ENCODE peak calls at places on chromosomes 11 and 22, in eight cellular contexts. T is IMR-90, R is HFFc6, U is upper lobe of right lung, Q is A549, C is GM06990, V is GM20000, J is esophagus squamous epithelium. K is an unnamed sample.

GRCh38 chr11:94650756-94651155 is 83.6 kb downstream of the PIWIL4 start:
- DNase-seq in T (peak), R (peak), U (peak), Q (no peak), C (no peak), V (no peak), J (no peak), K (no peak)

GRCh38 chr22:22684605-22685561 is 40.5 kb downstream of the GGTLC2 start:
- DNase-seq in T (peak), R (peak), U (no peak), Q (no peak), C (no peak), V (peak), J (no peak), K (no peak)

GRCh38 chr11:64216879-64217278 is 9.1 kb downstream of the TRPT1 start:
- DNase-seq in T (no peak), R (no peak), U (no peak), Q (no peak), C (no peak), V (no peak), J (no peak), K (no peak)

GRCh38 chr11:12683857-12684256 is 9.6 kb downstream of the TEAD1 start:
- DNase-seq in T (no peak), R (peak), U (no peak), Q (no peak), C (no peak), V (no peak), J (no peak), K (no peak)

GRCh38 chr11:65445604-65446445 is 23.2 kb downstream of the NEAT1 start:
- DNase-seq in T (peak), R (peak), U (no peak), Q (no peak), C (peak), V (no peak), J (no peak), K (no peak)

GRCh38 chr11:995752-996420 is 40.6 kb downstream of the MUC6 start:
- DNase-seq in T (no peak), R (no peak), U (no peak), Q (no peak), C (peak), V (peak), J (no peak), K (no peak)

GRCh38 chr11:61534901-61535839 is 26.6 kb downstream of the LRRC10B start:
- DNase-seq in T (no peak), R (no peak), U (no peak), Q (no peak), C (no peak), V (no peak), J (no peak), K (no peak)

GRCh38 chr11:87141980-87142514 is 104.3 kb downstream of the TMEM135 start:
- DNase-seq in T (no peak), R (no peak), U (no peak), Q (no peak), C (no peak), V (no peak), J (no peak), K (no peak)

GRCh38 chr11:128342511-128343133 is 244.7 kb downstream of the ETS1 start:
- DNase-seq in T (peak), R (no peak), U (peak), Q (peak), C (peak), V (peak), J (no peak), K (no peak)

GRCh38 chr11:121575250-121575962 is 122.6 kb upstream of the SORL1-AS1 start:
- DNase-seq in T (peak), R (no peak), U (peak), Q (no peak), C (peak), V (no peak), J (no peak), K (no peak)

GRCh38 chr11:65417702-65418430 is 4.7 kb upstream of the NEAT1 start:
- DNase-seq in T (peak), R (no peak), U (peak), Q (no peak), C (peak), V (peak), J (no peak), K (peak)

GRCh38 chr11:74321487-74322188 is 10.2 kb upstream of the P4HA3 start:
- DNase-seq in T (peak), R (no peak), U (no peak), Q (no peak), C (no peak), V (peak), J (no peak), K (no peak)
- TF ChIP-seq CTCF in T (peak), R (peak), U (peak), Q (peak), C (peak), V (peak), J (peak), K (peak)

DNA sequence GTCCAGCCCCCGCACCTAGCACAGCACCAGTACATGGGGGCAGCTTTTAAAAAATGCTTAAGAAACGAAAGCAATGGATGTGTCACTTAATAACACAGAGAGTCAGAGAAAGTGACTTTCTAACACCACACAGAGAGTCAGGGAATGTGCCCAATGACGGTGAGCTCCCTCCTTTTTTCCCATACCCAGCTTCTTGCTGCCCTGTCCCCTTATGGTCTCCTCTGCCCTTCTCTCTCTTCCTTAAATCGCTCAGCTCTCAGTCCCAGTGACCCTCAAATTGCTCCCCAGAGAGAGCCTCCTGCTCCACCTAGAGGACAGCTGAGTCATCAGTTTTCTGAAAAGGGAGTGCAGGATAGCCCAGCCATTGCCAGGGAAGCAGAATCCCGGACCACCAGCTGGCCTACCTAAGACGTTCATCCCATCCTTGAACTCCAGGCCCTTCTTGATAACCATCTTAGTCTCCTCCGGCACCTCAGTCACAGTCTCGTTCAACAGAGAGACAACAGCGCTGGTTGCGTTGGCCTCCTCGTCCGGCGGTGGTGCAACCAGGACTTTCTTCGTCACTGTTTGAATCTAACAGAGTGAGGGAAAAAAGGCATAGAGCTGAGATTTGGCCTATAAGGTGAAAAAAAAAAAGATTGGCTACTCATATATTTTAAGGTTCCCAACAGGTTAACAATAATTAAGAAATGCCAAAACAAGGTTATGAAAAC is 113.5 kb downstream of the SLC1A2 start:
- DNase-seq in T (peak), R (peak), U (no peak), Q (peak), C (no peak), V (peak), J (no peak), K (no peak)
- TF ChIP-seq CTCF in T (peak), R (peak), U (peak), Q (peak), C (peak), V (peak), J (peak), K (peak)

GRCh38 chr11:44775366-44776356 is 48.9 kb downstream of the TSPAN18 start:
- DNase-seq in T (peak), R (peak), U (no peak), Q (peak), C (no peak), V (peak), J (no peak), K (peak)

GRCh38 chr11:44773351-44773965 is 46.7 kb downstream of the TSPAN18 start:
- DNase-seq in T (peak), R (no peak), U (no peak), Q (no peak), C (no peak), V (no peak), J (no peak), K (no peak)

GRCh38 chr11:44771252-44771734 is 44.5 kb downstream of the TSPAN18 start:
- DNase-seq in T (no peak), R (no peak), U (no peak), Q (no peak), C (no peak), V (no peak), J (no peak), K (no peak)

GRCh38 chr11:44774736-44775135 is 48.0 kb downstream of the TSPAN18 start:
- DNase-seq in T (no peak), R (no peak), U (no peak), Q (no peak), C (no peak), V (no peak), J (no peak), K (no peak)

GRCh38 chr11:44774131-44774530 is 47.4 kb downstream of the TSPAN18 start:
- DNase-seq in T (no peak), R (no peak), U (no peak), Q (no peak), C (no peak), V (no peak), J (no peak), K (no peak)
- TF ChIP-seq CTCF in T (no peak), R (no peak), U (no peak), Q (no peak), C (no peak), V (no peak), J (no peak), K (no peak)

DNA sequence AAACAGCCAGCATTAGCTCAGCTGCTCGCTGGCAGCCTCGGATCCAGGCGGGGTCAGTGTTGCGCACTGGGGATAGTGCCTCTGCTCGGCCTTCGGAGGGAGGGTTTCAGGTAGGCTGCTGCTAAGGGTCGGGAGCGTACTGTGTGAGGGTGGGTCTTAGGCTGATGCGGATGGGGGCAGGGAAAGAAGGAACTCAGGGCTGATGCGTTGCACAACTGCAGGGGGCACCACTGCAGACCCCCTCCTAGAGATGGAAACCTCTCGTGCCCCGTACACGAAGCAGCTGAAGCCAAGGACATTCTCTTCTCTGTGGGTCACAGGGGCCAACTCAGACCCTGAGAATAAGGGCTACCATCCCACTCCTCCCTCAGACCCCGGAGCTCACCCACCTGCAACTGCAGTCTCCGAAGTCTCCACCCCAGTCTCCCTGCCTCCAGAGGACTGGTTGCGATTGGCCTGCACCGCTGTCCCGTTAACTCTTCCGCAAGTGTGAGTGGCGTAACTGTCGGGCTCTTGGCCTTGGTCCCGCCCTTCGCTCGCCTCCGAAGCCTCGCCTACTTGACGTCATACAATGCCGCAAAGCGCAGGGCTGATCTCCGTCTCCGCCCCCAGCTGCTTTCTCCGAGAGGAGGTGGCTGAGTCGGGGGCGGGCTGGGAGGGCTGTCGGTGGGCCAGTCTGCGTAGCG is at the start of gene KBTBD3:
- DNase-seq in T (peak), R (peak), U (peak), Q (peak), C (peak), V (peak), J (peak), K (peak)
- TF ChIP-seq CTCF in T (no peak), R (peak), U (peak), Q (peak), C (peak), V (peak), J (no peak), K (peak)

GRCh38 chr11:115990004-115990447 is 485.8 kb upstream of the CADM1 start:
- DNase-seq in T (no peak), R (no peak), U (peak), Q (no peak), C (peak), V (peak), J (no peak), K (no peak)
- TF ChIP-seq CTCF in T (peak), R (peak), U (peak), Q (no peak), C (peak), V (peak), J (peak), K (peak)

DNA sequence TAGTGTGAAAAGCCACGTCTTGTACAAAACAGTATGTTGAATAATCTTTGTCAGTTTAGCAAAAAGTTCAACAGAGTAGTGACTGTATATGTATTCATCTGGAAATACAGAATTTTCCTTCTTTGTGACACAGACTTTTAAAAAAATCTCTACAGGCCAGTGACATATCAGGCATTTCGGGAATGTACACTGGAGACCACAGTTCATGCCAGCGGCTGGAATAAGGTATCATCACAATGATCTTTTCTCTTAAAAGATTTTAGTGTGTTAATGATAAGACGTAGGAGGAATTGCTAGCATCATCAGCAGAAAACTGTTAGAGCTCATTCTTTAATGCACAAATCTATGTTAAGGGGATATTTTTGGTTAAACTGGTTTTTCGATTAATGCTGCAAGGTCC is 57.4 kb downstream of the BCL2L13 start:
- DNase-seq in T (no peak), R (no peak), U (no peak), Q (no peak), C (no peak), V (no peak), J (no peak), K (no peak)
- TF ChIP-seq CTCF in T (no peak), R (no peak), U (no peak), Q (no peak), C (no peak), V (no peak), J (no peak), K (no peak)

DNA sequence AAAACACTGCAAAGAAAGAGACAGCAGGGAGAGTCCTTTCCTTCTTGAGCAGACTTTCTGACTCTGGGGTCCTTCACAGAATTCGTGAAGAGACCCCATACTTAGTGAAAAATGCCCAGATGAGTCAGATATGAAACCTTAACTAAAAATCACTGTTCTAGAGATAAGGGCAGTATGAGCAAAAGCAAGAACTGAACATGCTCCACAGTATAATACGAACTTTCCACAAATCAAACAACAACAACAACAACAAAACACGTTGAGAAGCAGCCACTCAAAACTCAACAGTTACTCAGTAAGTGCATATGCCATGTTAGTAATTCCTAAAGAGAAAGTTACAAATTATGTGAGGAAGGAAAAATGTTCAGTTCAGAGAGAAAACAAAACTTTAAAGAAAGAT is 44.3 kb downstream of the PITPNB start:
- DNase-seq in T (no peak), R (no peak), U (no peak), Q (no peak), C (no peak), V (no peak), J (no peak), K (no peak)
- TF ChIP-seq CTCF in T (no peak), R (no peak), U (no peak), Q (no peak), C (no peak), V (no peak), J (no peak), K (no peak)

GRCh38 chr22:37973271-37974170 is 10.8 kb downstream of the SOX10 start:
- DNase-seq in T (no peak), R (no peak), U (no peak), Q (no peak), C (no peak), V (no peak), J (no peak), K (no peak)

GRCh38 chr22:37968452-37969251 is 15.2 kb downstream of the POLR2F start:
- DNase-seq in T (no peak), R (no peak), U (no peak), Q (no peak), C (no peak), V (no peak), J (no peak), K (no peak)

GRCh38 chr22:37972527-37972926 is 11.8 kb downstream of the SOX10 start:
- DNase-seq in T (no peak), R (no peak), U (no peak), Q (no peak), C (no peak), V (no peak), J (no peak), K (no peak)

GRCh38 chr22:37971475-37972434 is 12.6 kb downstream of the SOX10 start:
- DNase-seq in T (no peak), R (no peak), U (no peak), Q (no peak), C (no peak), V (no peak), J (no peak), K (no peak)

DNA sequence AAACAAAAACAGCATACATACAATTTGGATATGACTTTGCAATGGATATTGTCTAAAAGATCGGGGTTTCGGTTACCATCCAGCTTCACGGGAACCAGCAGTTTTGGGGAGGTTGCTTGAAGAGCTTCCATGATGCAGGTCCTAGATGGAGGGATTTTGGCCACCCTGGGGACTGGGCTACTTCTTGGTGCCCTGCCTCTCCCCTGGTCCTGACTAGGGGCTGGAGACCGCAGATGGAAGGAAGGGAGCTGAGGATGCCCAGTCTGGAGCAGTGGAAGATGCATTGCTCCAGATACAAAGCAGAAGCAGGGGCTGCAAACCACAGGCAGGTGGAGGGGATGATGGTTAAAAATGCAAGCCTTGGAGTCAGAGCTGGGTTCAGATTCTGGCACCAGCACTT is 13.5 kb downstream of the SOX10 start:
- DNase-seq in T (no peak), R (no peak), U (no peak), Q (no peak), C (no peak), V (no peak), J (no peak), K (no peak)
- TF ChIP-seq CTCF in T (no peak), R (no peak), U (no peak), Q (no peak), C (no peak), V (no peak), J (no peak), K (no peak)

GRCh38 chr22:38704568-38705234 is 1.0 kb upstream of the GTPBP1 start:
- DNase-seq in T (no peak), R (no peak), U (no peak), Q (no peak), C (no peak), V (no peak), J (no peak), K (no peak)

GRCh38 chr22:38706101-38706884 is 549 bp downstream of the GTPBP1 start:
- DNase-seq in T (peak), R (peak), U (peak), Q (no peak), C (no peak), V (peak), J (peak), K (peak)

GRCh38 chr22:38706885-38707180 is 1.1 kb downstream of the GTPBP1 start:
- DNase-seq in T (no peak), R (no peak), U (no peak), Q (no peak), C (no peak), V (no peak), J (no peak), K (no peak)

GRCh38 chr22:38707346-38707745 is 1.6 kb downstream of the GTPBP1 start:
- DNase-seq in T (peak), R (peak), U (no peak), Q (peak), C (no peak), V (peak), J (no peak), K (no peak)

GRCh38 chr22:38705235-38706100 is at the start of gene GTPBP1:
- DNase-seq in T (peak), R (peak), U (peak), Q (peak), C (peak), V (peak), J (peak), K (peak)
- TF ChIP-seq CTCF in T (peak), R (peak), U (peak), Q (no peak), C (no peak), V (no peak), J (no peak), K (no peak)

K was measured in natural killer cell.